ENCODE peak calls at places on chromosomes 2 and 18, in five cellular contexts. D is kidney epithelial cell, I is AG04449, M is endodermal cell, S is mammary epithelial cell. F is an unnamed sample.

GRCh38 chr2:7014201-7014640 is 97.0 kb downstream of the RNF144A start:
- DNase-seq in S (no peak), I (no peak), M (peak; percentile 70), D (no peak), F (no peak)

GRCh38 chr18:55185391-55185790 is 226.1 kb upstream of the CCDC68 start:
- DNase-seq in S (peak; percentile 55), M (no peak), D (no peak), I (no peak), F (no peak)

GRCh38 chr18:30713299-30713698 is 329.2 kb downstream of the DSC3 start:
- DNase-seq in I (no peak), M (no peak), D (no peak), S (no peak), F (no peak)

GRCh38 chr2:156399224-156399949 is 36.8 kb upstream of the GPD2 start:
- DNase-seq in D (no peak), M (peak; percentile 59), I (no peak), S (peak; percentile 57), F (no peak)

GRCh38 chr2:83915381-83915780 is 543.7 kb downstream of the SUCLG1 start:
- DNase-seq in I (no peak), S (peak; percentile 1), M (no peak), D (no peak), F (no peak)

GRCh38 chr2:240235811-240236210 is 95.4 kb upstream of the OTOS start:
- DNase-seq in D (no peak), M (peak; percentile 35), S (no peak), I (no peak), F (no peak)

GRCh38 chr18:70295192-70295522 is 6.3 kb downstream of the SOCS6 start:
- DNase-seq in S (no peak), M (no peak), I (no peak), D (no peak), F (no peak)

GRCh38 chr18:9333441-9334350 is 877 bp upstream of the TWSG1 start:
- DNase-seq in S (no peak), I (no peak), M (peak; percentile 84), D (no peak), F (peak; percentile 14)

GRCh38 chr2:125681976-125682805 is 973.8 kb upstream of the GYPC start:
- DNase-seq in S (no peak), D (no peak), I (no peak), M (no peak), F (no peak)

GRCh38 chr2:20457027-20457426 is 10.2 kb downstream of the RHOB start:
- DNase-seq in I (no peak), S (no peak), D (no peak), M (no peak), F (no peak)

GRCh38 chr18:8706545-8706980 is 1.2 kb downstream of the MTCL1 start:
- DNase-seq in I (no peak), D (no peak), S (no peak), M (no peak), F (no peak)

GRCh38 chr18:10519999-10520935 is 5.6 kb upstream of the NAPG start:
- DNase-seq in M (peak; percentile 92), D (peak; percentile 47), S (peak; percentile 73), I (peak; percentile 63), F (peak; percentile 78)

GRCh38 chr2:133177196-133177595 is 391.1 kb downstream of the NCKAP5 start:
- DNase-seq in D (no peak), M (no peak), S (no peak), I (no peak), F (peak; percentile 70)

GRCh38 chr2:43269074-43269572 is 42.7 kb upstream of the ZFP36L2 start:
- DNase-seq in M (peak; percentile 59), S (no peak), I (peak; percentile 52), D (peak; percentile 81), F (peak; percentile 99)

GRCh38 chr18:8767356-8767755 is 62.0 kb downstream of the MTCL1 start:
- DNase-seq in M (no peak), S (no peak), D (no peak), I (no peak), F (no peak)

GRCh38 chr2:143629344-143629743 is 500.1 kb downstream of the ARHGAP15 start:
- DNase-seq in S (no peak), M (no peak), I (peak; percentile 61), D (peak; percentile 12), F (peak; percentile 73)

GRCh38 chr2:70258532-70258875 is 567 bp downstream of the PCYOX1 start:
- DNase-seq in I (no peak), D (no peak), M (peak; percentile 76), S (peak; percentile 41), F (peak; percentile 49)

GRCh38 chr2:14623241-14623640 is 9.3 kb upstream of the LRATD1 start:
- DNase-seq in S (no peak), I (no peak), M (no peak), D (no peak), F (no peak)

GRCh38 chr18:39959839-39960238 is 1995.2 kb upstream of the PIK3C3 start:
- DNase-seq in D (no peak), S (peak; percentile 85), M (no peak), I (no peak), F (no peak)

GRCh38 chr2:219178377-219179175 is 501 bp downstream of the RETREG2 start:
- DNase-seq in D (no peak), S (peak; percentile 32), I (no peak), M (no peak), F (no peak)

GRCh38 chr2:20370191-20370590 is 19.5 kb upstream of the PUM2 start:
- DNase-seq in M (no peak), I (no peak), D (no peak), S (peak; percentile 100), F (no peak)

GRCh38 chr2:59691518-59692190 is 861.8 kb downstream of the BCL11A start:
- DNase-seq in D (no peak), M (no peak), S (peak; percentile 53), I (no peak), F (no peak)

GRCh38 chr2:1675633-1676032 is 68.7 kb downstream of the PXDN start:
- DNase-seq in S (peak; percentile 99), D (no peak), M (peak; percentile 47), I (peak; percentile 87), F (peak; percentile 92)

GRCh38 chr18:68714356-68714706 is 577 bp downstream of the TMX3 start:
- DNase-seq in I (no peak), D (no peak), S (no peak), M (peak; percentile 54), F (no peak)

GRCh38 chr2:233919938-233920337 is 2.8 kb downstream of the TRPM8 start:
- DNase-seq in I (no peak), M (no peak), D (no peak), S (peak; percentile 71), F (no peak)

GRCh38 chr18:22230403-22231042 is 61.1 kb downstream of the GATA6 start:
- DNase-seq in S (no peak), M (no peak), I (no peak), D (peak; percentile 57), F (peak; percentile 59)

GRCh38 chr2:170262806-170263205 is 84.9 kb downstream of the MYO3B start:
- DNase-seq in I (no peak), S (no peak), D (no peak), M (no peak), F (no peak)

GRCh38 chr18:61352611-61353010 is 19.4 kb downstream of the CDH20 start:
- DNase-seq in M (no peak), D (no peak), I (no peak), S (no peak), F (no peak)

DNA sequence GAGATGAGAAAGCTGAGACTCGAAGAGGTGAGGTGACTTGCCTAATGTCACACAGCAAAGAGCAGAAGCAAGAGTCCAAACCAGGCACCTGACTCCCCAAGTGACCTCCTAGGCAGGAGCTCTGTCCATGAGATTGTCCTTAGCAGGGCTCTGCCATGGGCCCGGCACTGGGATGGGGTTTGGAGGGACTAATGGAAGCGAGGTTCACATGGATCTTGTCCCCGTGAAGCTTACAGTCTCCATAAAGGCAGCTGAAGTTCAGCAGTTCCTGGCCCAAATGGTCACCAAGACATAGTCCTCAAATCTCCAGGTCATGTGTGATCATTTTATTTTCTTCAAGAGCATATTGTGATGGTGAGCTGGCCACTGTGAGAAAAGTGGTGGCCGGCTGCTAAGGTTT is 57.0 kb upstream of the AFF3 start:
- DNase-seq in S (no peak), D (no peak), I (no peak), M (peak; percentile 35), F (no peak)
- H3K4me3 ChIP-seq in S (no peak overlapping the region), D (no peak overlapping the region), I (no peak overlapping the region), M (no peak overlapping the region), F (no peak overlapping the region)

DNA sequence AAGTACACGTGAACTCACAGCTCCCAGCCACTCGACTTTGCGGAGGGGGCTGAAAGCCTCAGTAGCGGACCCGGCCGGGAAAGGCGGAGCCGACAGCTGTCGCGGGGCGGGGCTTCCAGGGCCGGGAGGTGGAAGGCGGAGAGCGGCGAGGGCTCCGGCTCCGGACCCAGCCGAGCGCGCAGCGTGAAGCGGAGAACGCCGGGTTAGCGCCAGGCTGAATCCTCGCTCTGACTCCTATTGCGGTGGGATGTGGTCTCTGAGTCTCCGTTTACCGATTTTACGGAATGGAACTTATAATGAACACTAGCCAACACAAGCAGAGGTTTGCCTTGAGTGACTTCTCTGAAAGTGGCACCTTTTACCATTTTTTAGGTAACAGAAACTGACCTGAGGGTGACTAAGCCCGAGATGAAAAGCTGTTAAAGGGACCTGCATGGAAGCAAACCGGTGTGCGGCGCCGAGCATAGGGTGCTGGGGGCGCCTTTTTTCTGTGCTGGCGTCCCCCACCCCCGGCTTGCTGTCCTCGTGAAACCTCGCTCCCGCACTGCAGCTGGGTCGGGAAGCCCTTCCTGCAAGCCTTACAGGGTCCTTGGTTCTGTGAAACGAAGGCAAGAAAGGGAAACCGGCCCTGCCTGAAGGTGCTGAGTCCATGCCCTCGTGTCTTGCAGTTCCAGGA is 72.9 kb downstream of the EN1 start:
- DNase-seq in I (no peak), S (peak; percentile 59), M (peak; percentile 89), D (no peak), F (no peak)
- H3K4me3 ChIP-seq in I (peak overlapping the region; percentile 64), S (peak overlapping the region; percentile 83), M (peak overlapping the region; percentile 90), D (peak overlapping the region; percentile 8), F (peak overlapping the region; percentile 55)

GRCh38 chr18:3604626-3605408 is 154.8 kb downstream of the TGIF1 start:
- DNase-seq in I (peak; percentile 98), D (peak; percentile 91), S (peak; percentile 91), M (no peak), F (peak; percentile 95)
- H3K4me3 ChIP-seq in I (peak overlapping the region; percentile 56), D (peak overlapping the region; percentile 41), S (peak overlapping the region; percentile 42), M (peak overlapping the region; percentile 90), F (peak overlapping the region; percentile 46)

GRCh38 chr2:127514485-127514884 is 11.8 kb downstream of the IWS1 start:
- DNase-seq in D (no peak), M (no peak), I (no peak), S (no peak), F (no peak)

GRCh38 chr2:127515383-127515915 is 10.8 kb downstream of the IWS1 start:
- DNase-seq in I (no peak), D (no peak), M (no peak), S (no peak), F (no peak)

GRCh38 chr2:127517465-127517864 is 8.8 kb downstream of the IWS1 start:
- DNase-seq in S (no peak), M (no peak), D (no peak), I (no peak), F (no peak)

GRCh38 chr2:127514076-127514475 is 12.2 kb downstream of the IWS1 start:
- DNase-seq in S (no peak), M (no peak), I (no peak), D (no peak), F (no peak)

DNA sequence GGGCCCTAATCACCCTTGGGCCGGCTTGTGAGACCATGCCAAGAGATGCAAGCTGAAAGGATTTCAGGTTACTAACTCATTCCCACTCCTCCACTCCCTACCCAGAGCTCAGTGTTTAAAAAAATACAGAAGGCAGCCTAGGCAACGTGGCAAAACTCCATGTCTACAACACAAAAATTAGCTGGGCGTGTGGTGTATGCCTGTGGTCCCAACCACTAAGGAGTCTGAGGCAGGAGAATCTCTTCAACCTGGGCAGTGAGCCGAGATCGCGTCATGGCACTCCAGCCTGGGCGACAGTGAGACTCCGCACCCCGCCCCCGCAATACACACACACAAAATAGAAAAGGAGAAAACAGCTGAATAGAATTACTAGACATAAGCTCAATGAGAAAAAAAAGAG is 10.3 kb downstream of the IWS1 start:
- DNase-seq in D (no peak), S (peak; percentile 64), I (no peak), M (no peak), F (no peak)
- H3K4me3 ChIP-seq in D (no peak overlapping the region), S (no peak overlapping the region), I (no peak overlapping the region), M (peak overlapping the region; percentile 4), F (no peak overlapping the region)

F was measured in skeletal muscle cell.